ENCODE peak calls at places on chromosome 13, in seven cellular contexts. G is brain microvascular endothelial cell; H is neural crest cell; Y is breast epithelium; T is CD8-positive, alpha-beta T cell; M is SK-N-SH; Q is fibroblast of lung. B is an unnamed sample.

GRCh38 chr13:60655268-60655667 is 258.2 kb downstream of the TDRD3 start:
- DNase-seq in H (no peak), M (no peak), G (no peak), Y (no peak), T (no peak), Q (no peak), B (no peak)

GRCh38 chr13:29106651-29107050 is 286.5 kb downstream of the MTUS2 start:
- DNase-seq in Y (no peak), H (no peak), T (no peak), G (no peak), Q (no peak), M (no peak), B (no peak)

GRCh38 chr13:76286178-76286577 is 600.0 kb downstream of the KCTD12 start:
- DNase-seq in T (no peak), G (peak), H (no peak), M (no peak), Y (no peak), Q (peak), B (no peak)

GRCh38 chr13:41053384-41053826 is 7.9 kb upstream of the WBP4 start:
- DNase-seq in Q (no peak), T (no peak), G (no peak), H (no peak), M (no peak), Y (no peak), B (no peak)

GRCh38 chr13:38941353-38941945 is 49.2 kb downstream of the STOML3 start:
- DNase-seq in H (no peak), M (no peak), T (no peak), Q (no peak), G (no peak), Y (no peak), B (no peak)

GRCh38 chr13:52348983-52349780 is 56.8 kb downstream of the THSD1 start:
- DNase-seq in Y (no peak), T (no peak), G (peak), H (no peak), M (no peak), Q (peak), B (no peak)

GRCh38 chr13:110443633-110444225 is 117.8 kb downstream of the RAB20 start:
- DNase-seq in M (no peak), H (no peak), Y (no peak), T (no peak), G (no peak), Q (no peak), B (no peak)

GRCh38 chr13:109871018-109871370 is 84.6 kb upstream of the IRS2 start:
- DNase-seq in M (no peak), Q (peak), G (peak), H (no peak), Y (no peak), T (no peak), B (no peak)

GRCh38 chr13:91647361-91647970 is 249.0 kb downstream of the GPC5 start:
- DNase-seq in H (peak), T (no peak), M (peak), Y (no peak), G (no peak), Q (peak), B (peak)

GRCh38 chr13:46489586-46490023 is 63.4 kb upstream of the LRCH1 start:
- DNase-seq in G (peak), Y (no peak), T (no peak), Q (peak), H (no peak), M (no peak), B (no peak)

GRCh38 chr13:34933786-34934185 is 8.3 kb upstream of the NBEA start:
- DNase-seq in H (no peak), Q (no peak), G (no peak), M (no peak), Y (no peak), T (no peak), B (no peak)

GRCh38 chr13:46679369-46680180 is 117.4 kb downstream of the ESD start:
- DNase-seq in G (peak), T (no peak), Q (peak), M (peak), H (no peak), Y (no peak), B (no peak)

GRCh38 chr13:97226013-97226412 is 3.9 kb downstream of the MBNL2 start:
- DNase-seq in Q (no peak), T (no peak), Y (no peak), H (no peak), M (no peak), G (no peak), B (no peak)

GRCh38 chr13:30063892-30064291 is 213.5 kb upstream of the UBL3 start:
- DNase-seq in G (no peak), T (no peak), M (no peak), Q (no peak), H (no peak), Y (no peak), B (no peak)

GRCh38 chr13:36905944-36906343 is 14.1 kb downstream of the SMAD9 start:
- DNase-seq in H (no peak), M (no peak), G (no peak), Q (no peak), Y (no peak), T (no peak), B (no peak)

GRCh38 chr13:42041684-42042035 is 6.8 kb upstream of the DGKH start:
- DNase-seq in M (peak), T (no peak), Y (peak), G (peak), Q (peak), H (peak), B (peak)

GRCh38 chr13:76641056-76641455 is 245.1 kb downstream of the KCTD12 start:
- DNase-seq in Q (peak), H (no peak), T (no peak), G (no peak), Y (no peak), M (peak), B (no peak)

GRCh38 chr13:44819762-44820161 is 169.5 kb downstream of the NUFIP1 start:
- DNase-seq in G (no peak), T (no peak), M (no peak), H (no peak), Y (no peak), Q (no peak), B (no peak)

GRCh38 chr13:82800391-82800790 is 1081.9 kb downstream of the SLITRK1 start:
- DNase-seq in Y (no peak), Q (peak), H (no peak), G (no peak), M (no peak), T (no peak), B (no peak)

GRCh38 chr13:110479648-110480047 is 81.9 kb downstream of the RAB20 start:
- DNase-seq in Y (no peak), T (no peak), H (no peak), M (no peak), Q (no peak), G (no peak), B (no peak)

GRCh38 chr13:97262058-97262457 is 39.9 kb downstream of the MBNL2 start:
- DNase-seq in G (no peak), Y (no peak), Q (no peak), T (no peak), M (no peak), H (no peak), B (no peak)

GRCh38 chr13:44800626-44801025 is 188.6 kb downstream of the NUFIP1 start:
- DNase-seq in Q (no peak), H (no peak), M (no peak), Y (no peak), T (no peak), G (no peak), B (no peak)

GRCh38 chr13:48038763-48039162 is 1.2 kb downstream of the NUDT15 start:
- DNase-seq in T (no peak), Q (no peak), G (no peak), Y (no peak), H (no peak), M (peak), B (no peak)

GRCh38 chr13:94548382-94549240 is 47.3 kb downstream of the TGDS start:
- DNase-seq in H (no peak), G (no peak), Q (peak), M (peak), T (no peak), Y (peak), B (no peak)

GRCh38 chr13:109790951-109791605 is 4.7 kb upstream of the IRS2 start:
- DNase-seq in G (peak), Y (no peak), M (peak), Q (peak), H (peak), T (peak), B (no peak)

GRCh38 chr13:110575322-110576069 is 14.0 kb upstream of the RAB20 start:
- DNase-seq in T (no peak), Y (no peak), H (no peak), G (peak), Q (peak), M (peak), B (no peak)

GRCh38 chr13:28603033-28603664 is 55.8 kb upstream of the POMP start:
- DNase-seq in H (no peak), G (no peak), M (no peak), T (no peak), Q (no peak), Y (no peak), B (no peak)

GRCh38 chr13:40980466-40980865 is 38.6 kb downstream of the ELF1 start:
- DNase-seq in T (no peak), M (no peak), Y (no peak), H (no peak), Q (no peak), G (no peak), B (no peak)

GRCh38 chr13:90533866-90534265 is 813.6 kb upstream of the MIR17HG start:
- DNase-seq in H (no peak), T (no peak), M (no peak), Y (no peak), G (no peak), Q (no peak), B (no peak)

GRCh38 chr13:27789495-27790303 is 2.6 kb upstream of the GSX1 start:
- DNase-seq in G (no peak), M (no peak), Q (no peak), T (peak), Y (no peak), H (peak), B (no peak)

GRCh38 chr13:108272333-108272732 is 2.8 kb downstream of the TNFSF13B start:
- DNase-seq in T (no peak), M (no peak), Q (peak), Y (no peak), H (no peak), G (no peak), B (no peak)

GRCh38 chr13:30634838-30635237 is 17.1 kb downstream of the USPL1 start:
- DNase-seq in H (no peak), Q (no peak), G (no peak), T (no peak), Y (no peak), M (no peak), B (no peak)

GRCh38 chr13:113639661-113640262 is 18.2 kb downstream of the ATP4B start:
- DNase-seq in Y (peak), G (no peak), M (peak), Q (no peak), H (no peak), T (no peak), B (no peak)

GRCh38 chr13:29279859-29280258 is 315.6 kb downstream of the SLC7A1 start:
- DNase-seq in Y (no peak), Q (no peak), H (no peak), G (no peak), M (no peak), T (no peak), B (no peak)

GRCh38 chr13:96075953-96076543 is 13.9 kb upstream of the HS6ST3 start:
- DNase-seq in M (peak), Y (no peak), T (no peak), G (peak), H (no peak), Q (no peak), B (no peak)
- TF ChIP-seq CTCF in M (peak), Y (no peak), T (no peak), G (peak), H (peak), Q (peak), B (peak)

GRCh38 chr13:99656843-99657506 is 155.7 kb downstream of the TM9SF2 start:
- DNase-seq in T (peak), Q (no peak), Y (no peak), H (no peak), M (no peak), G (no peak), B (no peak)

GRCh38 chr13:99658266-99658991 is 157.2 kb downstream of the TM9SF2 start:
- DNase-seq in Y (peak), M (peak), T (peak), H (peak), G (peak), Q (peak), B (peak)

GRCh38 chr13:99656092-99656745 is 154.9 kb downstream of the TM9SF2 start:
- DNase-seq in M (peak), T (peak), Y (peak), Q (peak), G (peak), H (peak), B (peak)

GRCh38 chr13:99659234-99659633 is 158.0 kb downstream of the TM9SF2 start:
- DNase-seq in H (no peak), Y (no peak), T (no peak), G (no peak), Q (no peak), M (no peak), B (no peak)

GRCh38 chr13:99657848-99658265 is 156.6 kb downstream of the TM9SF2 start:
- DNase-seq in M (peak), Q (peak), T (peak), H (peak), G (peak), Y (no peak), B (peak)
- TF ChIP-seq CTCF in M (no peak), Q (no peak), T (no peak), H (no peak), G (no peak), Y (no peak), B (peak)

DNA sequence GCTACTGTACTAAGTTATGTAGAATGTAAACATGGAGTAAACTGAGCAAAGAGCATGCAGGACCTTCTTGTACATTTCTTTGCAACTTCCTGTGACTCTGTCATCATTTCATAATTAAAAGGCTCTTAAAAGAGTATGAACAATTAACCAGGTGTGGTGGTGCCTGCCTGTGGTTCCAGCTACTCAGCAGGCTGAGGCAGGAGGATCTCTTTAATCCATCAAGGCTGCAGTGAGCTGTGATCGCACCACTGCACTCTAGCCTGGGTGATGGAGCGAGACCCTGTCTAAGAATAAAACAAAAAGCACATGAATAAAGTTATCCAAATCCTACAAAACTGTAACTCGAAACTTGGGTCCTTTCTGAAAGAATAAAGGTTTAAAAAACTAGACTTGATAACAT is 5.8 kb upstream of the SPACA7 start:
- DNase-seq in G (no peak), T (no peak), H (no peak), Q (no peak), M (no peak), Y (no peak), B (no peak)
- TF ChIP-seq CTCF in G (no peak), T (no peak), H (no peak), Q (no peak), M (no peak), Y (no peak), B (no peak)

DNA sequence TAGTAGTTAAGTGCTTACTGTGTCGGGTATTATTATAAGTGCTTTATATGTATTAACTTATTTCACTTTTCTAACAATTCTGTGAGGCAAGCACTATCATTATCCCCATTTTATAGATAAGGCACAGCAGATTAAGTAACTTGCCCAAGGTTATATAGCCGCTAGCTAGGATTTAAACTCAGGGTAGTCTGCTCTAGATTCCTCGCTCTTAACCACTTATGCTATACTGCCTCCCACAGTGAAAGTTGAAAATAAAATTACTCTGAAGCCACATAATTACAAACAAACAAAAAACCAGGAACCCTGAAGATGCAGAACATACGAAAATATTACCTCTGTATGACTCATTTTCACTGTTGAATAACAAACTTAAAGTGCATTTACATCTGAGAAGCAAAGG is 3.9 kb downstream of the TEX30 start:
- DNase-seq in G (no peak), T (no peak), H (no peak), Q (no peak), M (peak), Y (no peak), B (no peak)
- TF ChIP-seq CTCF in G (no peak), T (no peak), H (no peak), Q (peak), M (peak), Y (no peak), B (no peak)

GRCh38 chr13:25571237-25571636 is 199.5 kb downstream of the ATP8A2 start:
- DNase-seq in Y (no peak), H (no peak), Q (no peak), M (no peak), T (no peak), G (no peak), B (no peak)
- TF ChIP-seq CTCF in Y (no peak), H (peak), Q (no peak), M (no peak), T (no peak), G (peak), B (peak)

GRCh38 chr13:23563085-23563484 is 7.1 kb upstream of the TNFRSF19 start:
- DNase-seq in G (no peak), Q (no peak), Y (no peak), H (no peak), M (no peak), T (no peak), B (no peak)

GRCh38 chr13:23572836-23573235 is 2.6 kb downstream of the TNFRSF19 start:
- DNase-seq in H (no peak), Y (no peak), Q (no peak), M (no peak), T (no peak), G (no peak), B (no peak)

GRCh38 chr13:23570931-23571330 is 719 bp downstream of the TNFRSF19 start:
- DNase-seq in T (no peak), G (no peak), Y (no peak), H (no peak), M (no peak), Q (peak), B (no peak)

GRCh38 chr13:23570099-23570926 is at the start of gene TNFRSF19:
- DNase-seq in H (peak), Y (no peak), T (no peak), M (peak), Q (peak), G (peak), B (no peak)

GRCh38 chr13:23567792-23568480 is 2.3 kb upstream of the TNFRSF19 start:
- DNase-seq in Y (no peak), G (peak), H (peak), Q (peak), M (no peak), T (no peak), B (no peak)
- TF ChIP-seq CTCF in Y (no peak), G (peak), H (peak), Q (no peak), M (peak), T (no peak), B (no peak)